ENCODE peak calls at places on chromosomes 7 and 10, in seven cellular contexts. One of them, this sample, is unnamed. For H3K27me3, the result is how much of the 10 kb centered on the place peaks cover.

GRCh38 chr10:94622666-94623205 is 60.8 kb upstream of the CYP2C18 start:
- DNase-seq in GM12878: no peak
- DNase-seq in fibroblast of lung: no peak
- DNase-seq in K562: no peak
- DNase-seq in IMR-90: no peak
- DNase-seq in body of pancreas: no peak
- DNase-seq in thyroid gland: no peak
- DNase-seq in this sample: no peak

GRCh38 chr7:117323585-117323876 is 673 bp upstream of the WNT2 start:
- DNase-seq in GM12878: no peak
- DNase-seq in fibroblast of lung: no peak
- DNase-seq in K562: no peak
- DNase-seq in IMR-90: no peak
- DNase-seq in body of pancreas: no peak
- DNase-seq in thyroid gland: no peak
- DNase-seq in this sample: peak

GRCh38 chr10:121880842-121881423 is 46.9 kb downstream of the ATE1 start:
- DNase-seq in GM12878: no peak
- DNase-seq in fibroblast of lung: peak
- DNase-seq in K562: no peak
- DNase-seq in IMR-90: no peak
- DNase-seq in body of pancreas: no peak
- DNase-seq in thyroid gland: no peak
- DNase-seq in this sample: peak

GRCh38 chr10:81034376-81034775 is 496.7 kb downstream of the SH2D4B start:
- DNase-seq in GM12878: no peak
- DNase-seq in fibroblast of lung: no peak
- DNase-seq in K562: no peak
- DNase-seq in IMR-90: no peak
- DNase-seq in body of pancreas: no peak
- DNase-seq in thyroid gland: no peak
- DNase-seq in this sample: no peak

GRCh38 chr7:155644971-155645509 is 579 bp downstream of the RBM33 start:
- DNase-seq in GM12878: no peak
- DNase-seq in fibroblast of lung: peak
- DNase-seq in K562: peak
- DNase-seq in IMR-90: no peak
- DNase-seq in body of pancreas: peak
- DNase-seq in thyroid gland: peak
- DNase-seq in this sample: no peak

GRCh38 chr10:78532480-78533046 is 498.9 kb downstream of the RPS24 start:
- DNase-seq in GM12878: no peak
- DNase-seq in fibroblast of lung: no peak
- DNase-seq in K562: no peak
- DNase-seq in IMR-90: no peak
- DNase-seq in body of pancreas: no peak
- DNase-seq in thyroid gland: no peak
- DNase-seq in this sample: no peak

GRCh38 chr7:90067171-90067570 is 87.1 kb upstream of the STEAP1 start:
- DNase-seq in GM12878: no peak
- DNase-seq in fibroblast of lung: no peak
- DNase-seq in K562: no peak
- DNase-seq in IMR-90: no peak
- DNase-seq in body of pancreas: no peak
- DNase-seq in thyroid gland: no peak
- DNase-seq in this sample: no peak

GRCh38 chr10:125662616-125663015 is 20.3 kb downstream of the TEX36 start:
- DNase-seq in GM12878: no peak
- DNase-seq in fibroblast of lung: no peak
- DNase-seq in K562: peak
- DNase-seq in IMR-90: no peak
- DNase-seq in body of pancreas: no peak
- DNase-seq in thyroid gland: no peak
- DNase-seq in this sample: no peak

GRCh38 chr10:103854687-103855423 is 521 bp downstream of the SH3PXD2A start:
- DNase-seq in GM12878: no peak
- DNase-seq in fibroblast of lung: peak
- DNase-seq in K562: no peak
- DNase-seq in IMR-90: peak
- DNase-seq in body of pancreas: no peak
- DNase-seq in thyroid gland: no peak
- DNase-seq in this sample: no peak

GRCh38 chr10:422675-423074 is 266.8 kb downstream of the DIP2C start:
- DNase-seq in GM12878: no peak
- DNase-seq in fibroblast of lung: no peak
- DNase-seq in K562: no peak
- DNase-seq in IMR-90: no peak
- DNase-seq in body of pancreas: no peak
- DNase-seq in thyroid gland: no peak
- DNase-seq in this sample: no peak

GRCh38 chr7:155536451-155536850 is 9.9 kb downstream of the CNPY1 start:
- DNase-seq in GM12878: no peak
- DNase-seq in fibroblast of lung: no peak
- DNase-seq in K562: no peak
- DNase-seq in IMR-90: no peak
- DNase-seq in body of pancreas: no peak
- DNase-seq in thyroid gland: no peak
- DNase-seq in this sample: no peak

GRCh38 chr7:68943786-68944185 is 654.5 kb upstream of the AUTS2 start:
- DNase-seq in GM12878: no peak
- DNase-seq in fibroblast of lung: no peak
- DNase-seq in K562: no peak
- DNase-seq in IMR-90: no peak
- DNase-seq in body of pancreas: no peak
- DNase-seq in thyroid gland: no peak
- DNase-seq in this sample: no peak

GRCh38 chr7:23469961-23470250 is 385 bp downstream of the IGF2BP3 start:
- DNase-seq in GM12878: no peak
- DNase-seq in fibroblast of lung: no peak
- DNase-seq in K562: no peak
- DNase-seq in IMR-90: no peak
- DNase-seq in body of pancreas: no peak
- DNase-seq in thyroid gland: no peak
- DNase-seq in this sample: no peak

GRCh38 chr10:78600740-78601139 is 468.0 kb upstream of the ZMIZ1 start:
- DNase-seq in GM12878: no peak
- DNase-seq in fibroblast of lung: no peak
- DNase-seq in K562: no peak
- DNase-seq in IMR-90: peak
- DNase-seq in body of pancreas: no peak
- DNase-seq in thyroid gland: no peak
- DNase-seq in this sample: no peak

GRCh38 chr7:139034855-139035587 is 821 bp downstream of the ZC3HAV1L start:
- DNase-seq in GM12878: no peak
- DNase-seq in fibroblast of lung: peak
- DNase-seq in K562: no peak
- DNase-seq in IMR-90: peak
- DNase-seq in body of pancreas: peak
- DNase-seq in thyroid gland: no peak
- DNase-seq in this sample: peak

GRCh38 chr7:78435355-78435754 is 636.8 kb downstream of the PHTF2 start:
- DNase-seq in GM12878: no peak
- DNase-seq in fibroblast of lung: no peak
- DNase-seq in K562: no peak
- DNase-seq in IMR-90: no peak
- DNase-seq in body of pancreas: no peak
- DNase-seq in thyroid gland: peak
- DNase-seq in this sample: no peak

GRCh38 chr10:36739884-36740445 is 385.4 kb upstream of the ANKRD30A start:
- DNase-seq in GM12878: no peak
- DNase-seq in fibroblast of lung: no peak
- DNase-seq in K562: no peak
- DNase-seq in IMR-90: peak
- DNase-seq in body of pancreas: no peak
- DNase-seq in thyroid gland: no peak
- DNase-seq in this sample: no peak

GRCh38 chr7:46150721-46151120 is 229.6 kb upstream of the IGFBP3 start:
- DNase-seq in GM12878: no peak
- DNase-seq in fibroblast of lung: no peak
- DNase-seq in K562: no peak
- DNase-seq in IMR-90: no peak
- DNase-seq in body of pancreas: no peak
- DNase-seq in thyroid gland: no peak
- DNase-seq in this sample: no peak
- TF ChIP-seq CTCF in GM12878: no peak
- TF ChIP-seq CTCF in fibroblast of lung: no peak
- TF ChIP-seq CTCF in K562: no peak
- TF ChIP-seq CTCF in IMR-90: no peak
- TF ChIP-seq CTCF in body of pancreas: no peak
- TF ChIP-seq CTCF in thyroid gland: no peak
- TF ChIP-seq CTCF in this sample: no peak

DNA sequence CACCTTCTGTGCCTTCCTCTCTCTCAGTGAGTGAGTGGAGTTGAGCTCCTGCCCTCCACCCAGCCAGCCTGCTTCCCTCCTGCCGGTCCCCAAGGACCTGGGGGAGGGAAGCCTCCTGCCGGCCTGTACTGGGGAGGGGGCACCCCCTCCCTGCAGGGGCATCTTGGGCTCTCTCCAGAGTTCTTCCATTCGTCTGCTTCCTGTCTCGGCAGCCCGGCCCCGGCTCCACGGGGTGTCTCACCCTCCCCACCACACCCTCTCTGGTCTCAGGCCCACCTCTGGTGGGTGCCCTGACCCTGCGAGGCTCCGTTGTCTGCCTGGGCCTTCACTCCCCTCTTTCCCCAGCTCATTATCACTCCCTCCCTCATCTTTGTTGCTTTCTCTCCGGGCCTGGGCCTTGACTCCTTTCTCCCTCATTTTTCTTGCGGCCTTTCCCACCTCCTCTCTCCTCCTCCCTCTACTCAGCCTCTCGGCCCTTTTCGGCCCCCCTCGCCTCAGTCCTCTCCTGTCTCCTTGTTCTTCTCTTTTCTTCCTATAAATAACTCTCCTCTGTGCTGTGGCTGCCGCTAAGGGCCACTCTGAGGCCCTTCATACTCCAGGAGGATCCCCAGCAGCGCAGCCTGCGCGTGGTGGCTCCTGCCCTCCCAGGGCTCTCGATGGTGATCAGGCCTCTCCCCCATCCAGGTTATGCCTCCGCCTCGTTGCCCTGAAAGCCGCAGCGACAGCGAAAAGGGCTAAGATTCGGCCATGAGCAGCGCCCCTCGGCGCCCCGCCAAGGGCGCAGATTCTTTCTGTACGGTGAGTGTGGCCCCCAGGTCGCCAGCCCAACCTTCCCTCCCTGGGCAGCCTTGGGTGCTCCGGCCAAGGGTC is 2.1 kb downstream of the SLC4A2 start:
- DNase-seq in GM12878: no peak
- DNase-seq in fibroblast of lung: no peak
- DNase-seq in K562: peak
- DNase-seq in IMR-90: no peak
- DNase-seq in body of pancreas: no peak
- DNase-seq in thyroid gland: peak
- DNase-seq in this sample: no peak
- H3K4me3 ChIP-seq in GM12878: peak
- H3K4me3 ChIP-seq in fibroblast of lung: peak
- H3K4me3 ChIP-seq in K562: peak
- H3K4me3 ChIP-seq in IMR-90: peak
- H3K4me3 ChIP-seq in body of pancreas: no peak
- H3K4me3 ChIP-seq in thyroid gland: no peak
- H3K4me3 ChIP-seq in this sample: peak

GRCh38 chr10:42553064-42553407 is 85.3 kb downstream of the ZNF33B start:
- DNase-seq in GM12878: no peak
- DNase-seq in fibroblast of lung: no peak
- DNase-seq in K562: no peak
- DNase-seq in IMR-90: no peak
- DNase-seq in body of pancreas: no peak
- DNase-seq in thyroid gland: peak
- DNase-seq in this sample: no peak

GRCh38 chr10:42551582-42552187 is 86.7 kb downstream of the ZNF33B start:
- DNase-seq in GM12878: no peak
- DNase-seq in fibroblast of lung: peak
- DNase-seq in K562: peak
- DNase-seq in IMR-90: no peak
- DNase-seq in body of pancreas: no peak
- DNase-seq in thyroid gland: no peak
- DNase-seq in this sample: no peak

GRCh38 chr10:42552188-42553063 is 85.9 kb downstream of the ZNF33B start:
- DNase-seq in GM12878: peak
- DNase-seq in fibroblast of lung: peak
- DNase-seq in K562: peak
- DNase-seq in IMR-90: peak
- DNase-seq in body of pancreas: peak
- DNase-seq in thyroid gland: peak
- DNase-seq in this sample: peak

DNA sequence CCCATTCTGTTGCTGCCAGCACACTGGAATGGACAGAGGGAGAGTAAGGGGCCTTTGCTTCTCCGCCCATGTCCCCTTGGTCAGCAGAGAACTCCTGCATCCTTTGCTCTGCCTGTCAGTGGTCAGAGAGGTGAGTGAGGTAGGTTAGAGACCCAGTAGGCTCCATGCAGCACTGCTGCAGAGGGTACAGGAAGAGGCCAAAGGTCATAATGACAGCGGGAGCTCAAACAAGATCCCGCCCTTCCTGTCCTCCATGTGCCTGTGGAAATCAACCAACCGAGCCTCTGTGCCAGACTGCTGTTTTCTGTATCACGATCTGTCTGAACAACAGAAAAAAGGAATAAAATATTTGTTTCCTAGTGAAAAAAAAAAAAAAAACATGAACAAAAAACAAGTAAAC is 81.4 kb downstream of the ZNF33B start:
- DNase-seq in GM12878: no peak
- DNase-seq in fibroblast of lung: no peak
- DNase-seq in K562: no peak
- DNase-seq in IMR-90: no peak
- DNase-seq in body of pancreas: no peak
- DNase-seq in thyroid gland: no peak
- DNase-seq in this sample: no peak
- H3K27me3 ChIP-seq in GM12878: under half
- H3K27me3 ChIP-seq in fibroblast of lung: under half
- H3K27me3 ChIP-seq in K562: under half
- H3K27me3 ChIP-seq in IMR-90: under half
- H3K27me3 ChIP-seq in body of pancreas: under half
- H3K27me3 ChIP-seq in thyroid gland: under half
- H3K27me3 ChIP-seq in this sample: under half

DNA sequence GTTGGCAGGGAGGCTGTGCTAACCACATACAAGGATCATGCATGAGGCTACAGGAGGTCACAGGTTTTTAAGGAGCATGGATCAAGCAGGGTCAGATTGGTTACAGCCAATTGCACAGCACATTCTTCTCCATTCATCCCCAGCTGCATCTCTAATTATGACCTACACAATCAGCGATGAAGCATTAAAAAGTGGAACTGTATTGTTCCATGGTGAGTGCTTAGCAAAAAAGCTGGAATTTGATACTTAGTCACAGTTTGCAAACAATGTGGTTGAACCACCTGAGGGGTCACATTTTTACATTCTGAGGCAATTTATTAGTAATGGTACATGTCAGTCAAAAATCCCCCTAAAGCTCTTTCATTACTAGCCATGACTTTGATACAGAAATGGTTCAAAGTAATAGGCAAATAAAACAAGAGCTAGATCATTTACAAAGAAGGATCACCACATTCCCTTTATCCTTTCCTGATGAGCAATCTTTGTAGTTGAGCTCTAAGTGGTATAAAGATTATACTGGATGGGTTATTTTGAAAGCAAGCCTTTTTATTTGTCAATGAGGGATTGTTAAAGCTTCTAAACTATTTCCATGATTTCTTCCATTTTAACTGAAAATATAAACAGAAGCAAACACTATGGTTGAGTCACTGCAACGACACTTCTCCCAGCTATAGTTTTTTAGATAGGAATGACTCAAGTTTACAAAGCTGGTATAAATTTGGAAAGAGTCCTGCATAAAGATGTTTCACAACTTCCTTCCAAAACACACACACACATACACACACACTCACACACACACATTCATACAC is 217.8 kb upstream of the SEMA3A start:
- DNase-seq in GM12878: no peak
- DNase-seq in fibroblast of lung: peak
- DNase-seq in K562: no peak
- DNase-seq in IMR-90: peak
- DNase-seq in body of pancreas: no peak
- DNase-seq in thyroid gland: no peak
- DNase-seq in this sample: no peak
- TF ChIP-seq CTCF in GM12878: no peak
- TF ChIP-seq CTCF in fibroblast of lung: no peak
- TF ChIP-seq CTCF in K562: no peak
- TF ChIP-seq CTCF in IMR-90: no peak
- TF ChIP-seq CTCF in body of pancreas: no peak
- TF ChIP-seq CTCF in thyroid gland: no peak
- TF ChIP-seq CTCF in this sample: no peak